ENCODE peak calls at places on chromosomes 1 and 21, in nine cellular contexts. C is AG04450, S is astrocyte of the spinal cord, R is K562, Y is A549, X is left ventricle myocardium inferior, K is endothelial cell of umbilical vein, T is esophagus squamous epithelium, P is breast epithelium. E is an unnamed sample.

GRCh38 chr1:175679931-175680652 is 63.3 kb downstream of the TNR start:
- DNase-seq in C (no peak), S (no peak), R (no peak), Y (no peak), X (no peak), K (no peak), T (no peak), P (no peak), E (no peak)

GRCh38 chr1:12341667-12342066 is 111.8 kb downstream of the VPS13D start:
- DNase-seq in C (no peak), S (no peak), R (no peak), Y (no peak), X (no peak), K (no peak), T (no peak), P (no peak), E (no peak)

GRCh38 chr1:53584446-53585102 is 125.4 kb downstream of the DMRTB1 start:
- DNase-seq in C (no peak), S (no peak), R (no peak), Y (no peak), X (no peak), K (no peak), T (no peak), P (no peak), E (no peak)

GRCh38 chr1:163747261-163747660 is 425.5 kb downstream of the NUF2 start:
- DNase-seq in C (no peak), S (peak; percentile 13), R (no peak), Y (no peak), X (no peak), K (no peak), T (no peak), P (no peak), E (no peak)

GRCh38 chr1:200409203-200409760 is 554 bp downstream of the ZNF281 start:
- DNase-seq in C (no peak), S (peak; percentile 57), R (peak; percentile 66), Y (no peak), X (peak; percentile 30), K (peak; percentile 59), T (no peak), P (no peak), E (no peak)

GRCh38 chr1:207495816-207496792 is at the start of gene CR1:
- DNase-seq in C (no peak), S (no peak), R (peak; percentile 27), Y (no peak), X (peak; percentile 36), K (no peak), T (no peak), P (no peak), E (peak; percentile 22)

GRCh38 chr1:25875856-25876692 is 566 bp upstream of the PAQR7 start:
- DNase-seq in C (no peak), S (no peak), R (no peak), Y (no peak), X (no peak), K (no peak), T (no peak), P (peak; percentile 45), E (no peak)

GRCh38 chr1:76494807-76495206 is 372.5 kb upstream of the ST6GALNAC5 start:
- DNase-seq in C (no peak), S (no peak), R (no peak), Y (no peak), X (no peak), K (peak; percentile 51), T (no peak), P (no peak), E (no peak)

GRCh38 chr1:87927391-87928073 is 598.9 kb downstream of the LMO4 start:
- DNase-seq in C (no peak), S (no peak), R (no peak), Y (no peak), X (no peak), K (no peak), T (no peak), P (no peak), E (no peak)

GRCh38 chr1:7988576-7988975 is 27.1 kb downstream of the PARK7 start:
- DNase-seq in C (no peak), S (no peak), R (no peak), Y (no peak), X (no peak), K (no peak), T (no peak), P (no peak), E (no peak)

GRCh38 chr1:25035523-25036116 is 105.5 kb upstream of the RUNX3 start:
- DNase-seq in C (no peak), S (no peak), R (no peak), Y (no peak), X (no peak), K (no peak), T (no peak), P (no peak), E (no peak)

GRCh38 chr1:170887726-170888125 is 47.6 kb upstream of the MROH9 start:
- DNase-seq in C (no peak), S (no peak), R (no peak), Y (no peak), X (no peak), K (no peak), T (no peak), P (no peak), E (peak; percentile 9)

GRCh38 chr1:74011736-74012135 is 186.2 kb downstream of the LRRIQ3 start:
- DNase-seq in C (no peak), S (no peak), R (no peak), Y (no peak), X (no peak), K (no peak), T (no peak), P (no peak), E (no peak)

GRCh38 chr1:49319426-49319963 is 542.8 kb upstream of the BEND5 start:
- DNase-seq in C (no peak), S (no peak), R (no peak), Y (no peak), X (no peak), K (no peak), T (no peak), P (no peak), E (no peak)

GRCh38 chr1:211639500-211640361 is 35.7 kb downstream of the NEK2 start:
- DNase-seq in C (peak; percentile 71), S (peak; percentile 92), R (no peak), Y (peak; percentile 38), X (no peak), K (peak; percentile 96), T (no peak), P (no peak), E (no peak)

GRCh38 chr1:208880433-208881100 is 636.4 kb upstream of the PLXNA2 start:
- DNase-seq in C (no peak), S (peak; percentile 45), R (no peak), Y (no peak), X (no peak), K (peak; percentile 68), T (no peak), P (peak; percentile 36), E (no peak)

GRCh38 chr21:42220138-42220701 is 1.3 kb downstream of the ABCG1 start:
- DNase-seq in C (peak; percentile 10), S (peak; percentile 65), R (peak; percentile 25), Y (peak; percentile 70), X (peak; percentile 46), K (peak; percentile 91), T (peak; percentile 34), P (peak; percentile 44), E (no peak)

GRCh38 chr1:200837931-200838571 is 34.7 kb upstream of the GPR25 start:
- DNase-seq in C (no peak), S (peak; percentile 32), R (no peak), Y (peak; percentile 17), X (no peak), K (peak; percentile 60), T (no peak), P (no peak), E (no peak)

GRCh38 chr1:76176020-76176419 is 101.5 kb downstream of the ST6GALNAC3 start:
- DNase-seq in C (no peak), S (no peak), R (no peak), Y (no peak), X (no peak), K (no peak), T (no peak), P (no peak), E (no peak)

GRCh38 chr21:41235214-41235613 is 67.3 kb downstream of the BACE2 start:
- DNase-seq in C (no peak), S (no peak), R (no peak), Y (no peak), X (no peak), K (peak; percentile 38), T (no peak), P (no peak), E (no peak)

GRCh38 chr1:114033961-114034360 is 54.7 kb downstream of the OLFML3 start:
- DNase-seq in C (no peak), S (no peak), R (no peak), Y (no peak), X (no peak), K (no peak), T (no peak), P (no peak), E (no peak)
- H3K4me3 ChIP-seq in C (no peak overlapping the region), S (no peak overlapping the region), R (no peak overlapping the region), Y (no peak overlapping the region), X (no peak overlapping the region), K (no peak overlapping the region), T (no peak overlapping the region), P (no peak overlapping the region), E (no peak overlapping the region)

GRCh38 chr1:159493354-159493753 is 42.5 kb downstream of the OR10J5 start:
- DNase-seq in C (no peak), S (no peak), R (no peak), Y (no peak), X (no peak), K (no peak), T (no peak), P (no peak), E (no peak)
- H3K4me3 ChIP-seq in C (no peak overlapping the region), S (no peak overlapping the region), R (no peak overlapping the region), Y (no peak overlapping the region), X (no peak overlapping the region), K (no peak overlapping the region), T (no peak overlapping the region), P (no peak overlapping the region), E (no peak overlapping the region)

DNA sequence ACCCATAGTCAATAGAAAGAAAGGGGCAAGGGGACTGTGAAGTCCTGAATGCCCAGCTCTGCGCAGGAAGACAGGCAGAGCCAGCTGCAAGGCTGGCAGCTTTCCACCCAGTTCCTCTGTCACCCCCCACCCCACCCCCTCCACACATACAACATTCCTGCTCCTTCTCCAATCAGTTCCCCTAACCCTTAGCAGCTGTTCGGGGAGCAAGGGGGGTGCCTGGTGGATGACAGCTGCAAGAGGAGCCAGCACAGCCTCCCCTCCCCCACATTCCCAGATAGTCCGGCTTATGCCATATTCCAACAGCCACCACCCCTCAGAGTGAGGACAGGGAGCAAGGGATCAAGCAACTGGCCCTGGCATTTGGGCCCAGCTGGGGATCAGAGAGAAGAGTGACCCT is 9.7 kb downstream of the ARHGEF2 start:
- DNase-seq in C (peak; percentile 64), S (peak; percentile 41), R (no peak), Y (no peak), X (peak; percentile 58), K (no peak), T (no peak), P (no peak), E (no peak)
- H3K4me3 ChIP-seq in C (peak overlapping the region; percentile 20), S (no peak overlapping the region), R (no peak overlapping the region), Y (no peak overlapping the region), X (peak overlapping the region; percentile 41), K (no peak overlapping the region), T (no peak overlapping the region), P (no peak overlapping the region), E (no peak overlapping the region)

DNA sequence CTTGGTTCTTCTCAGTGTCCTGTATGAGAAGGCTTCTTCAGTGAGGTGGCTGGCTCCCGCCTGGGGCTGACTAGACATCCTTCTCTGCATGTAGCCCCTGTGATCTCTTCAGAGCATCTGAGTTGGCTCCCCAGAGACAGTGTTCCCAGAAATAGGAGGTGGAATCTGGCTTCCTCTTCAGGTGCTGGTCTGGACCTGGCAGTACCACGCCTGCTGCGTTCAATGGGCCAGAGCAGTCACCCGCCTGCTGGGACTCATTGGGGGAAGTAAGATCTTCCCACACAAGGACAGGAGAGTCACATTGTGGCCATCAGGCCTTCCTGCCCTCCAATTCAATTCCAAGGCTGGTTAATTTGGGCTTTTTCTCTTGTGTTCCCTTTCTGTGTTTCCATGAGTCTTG is 51.0 kb downstream of the ADARB1 start:
- DNase-seq in C (no peak), S (no peak), R (no peak), Y (no peak), X (no peak), K (no peak), T (no peak), P (no peak), E (no peak)
- H3K4me3 ChIP-seq in C (no peak overlapping the region), S (no peak overlapping the region), R (no peak overlapping the region), Y (no peak overlapping the region), X (no peak overlapping the region), K (no peak overlapping the region), T (no peak overlapping the region), P (no peak overlapping the region), E (no peak overlapping the region)